ENCODE peak calls at places on chromosomes 7 and 10, in six cellular contexts. T is IMR-90, Y is psoas muscle, N is hepatocyte, R is fibroblast of lung, W is gastrocnemius medialis. C is an unnamed sample. For H3K4me1, the result is how much of the 10 kb centered on the place peaks cover.

GRCh38 chr7:128912281-128912680 is 1.8 kb upstream of the KCP start:
- DNase-seq in T (no peak), Y (no peak), N (no peak), R (no peak), W (no peak), C (no peak)

GRCh38 chr7:2701832-2702593 is 14.0 kb downstream of the AMZ1 start:
- DNase-seq in T (peak), Y (peak), N (no peak), R (no peak), W (peak), C (no peak)

GRCh38 chr7:96310106-96310505 is 11.8 kb downstream of the SLC25A13 start:
- DNase-seq in T (no peak), Y (no peak), N (no peak), R (peak), W (no peak), C (no peak)

GRCh38 chr10:25556457-25556856 is 377.6 kb upstream of the MYO3A start:
- DNase-seq in T (peak), Y (no peak), N (peak), R (peak), W (no peak), C (no peak)

GRCh38 chr7:155463114-155463811 is 5.3 kb downstream of the EN2 start:
- DNase-seq in T (no peak), Y (no peak), N (no peak), R (no peak), W (no peak), C (no peak)

GRCh38 chr7:21256310-21256877 is 171.5 kb upstream of the SP4 start:
- DNase-seq in T (peak), Y (no peak), N (peak), R (peak), W (no peak), C (no peak)

GRCh38 chr10:43816351-43817321 is 168.0 kb upstream of the ZNF32 start:
- DNase-seq in T (peak), Y (no peak), N (peak), R (peak), W (no peak), C (peak)

GRCh38 chr7:16431646-16432424 is 10.5 kb upstream of the CRPPA start:
- DNase-seq in T (no peak), Y (no peak), N (peak), R (no peak), W (no peak), C (peak)

GRCh38 chr7:109246330-109247077 is 676.8 kb downstream of the DNAJB9 start:
- DNase-seq in T (no peak), Y (no peak), N (no peak), R (peak), W (no peak), C (no peak)

GRCh38 chr7:113629244-113629643 is 289.6 kb downstream of the PPP1R3A start:
- DNase-seq in T (peak), Y (no peak), N (no peak), R (peak), W (no peak), C (no peak)

GRCh38 chr10:44827431-44828006 is 83.6 kb upstream of the TMEM72 start:
- DNase-seq in T (no peak), Y (no peak), N (no peak), R (peak), W (no peak), C (peak)

GRCh38 chr10:102398172-102399020 is 2.9 kb downstream of the NFKB2 start:
- DNase-seq in T (no peak), Y (no peak), N (no peak), R (no peak), W (no peak), C (no peak)

GRCh38 chr10:130993612-130994011 is 317.9 kb downstream of the TCERG1L start:
- DNase-seq in T (no peak), Y (no peak), N (no peak), R (no peak), W (no peak), C (no peak)

GRCh38 chr7:137978464-137979237 is 23.2 kb downstream of the CREB3L2 start:
- DNase-seq in T (peak), Y (peak), N (no peak), R (peak), W (peak), C (peak)

GRCh38 chr10:102669206-102670064 is 25.2 kb downstream of the TRIM8 start:
- DNase-seq in T (peak), Y (peak), N (peak), R (peak), W (peak), C (peak)

GRCh38 chr7:76278540-76278939 is 23.9 kb upstream of the HSPB1 start:
- DNase-seq in T (no peak), Y (no peak), N (no peak), R (peak), W (no peak), C (no peak)

GRCh38 chr7:127665922-127666321 is 13.9 kb downstream of the SND1 start:
- DNase-seq in T (no peak), Y (no peak), N (no peak), R (no peak), W (no peak), C (no peak)

GRCh38 chr7:574661-575395 is 55.2 kb upstream of the PDGFA start:
- DNase-seq in T (no peak), Y (no peak), N (no peak), R (no peak), W (no peak), C (no peak)

GRCh38 chr7:16083931-16084330 is 337.4 kb downstream of the CRPPA start:
- DNase-seq in T (peak), Y (no peak), N (no peak), R (peak), W (no peak), C (no peak)

GRCh38 chr7:158001621-158002320 is 585.9 kb downstream of the PTPRN2 start:
- DNase-seq in T (no peak), Y (no peak), N (peak), R (no peak), W (no peak), C (no peak)

GRCh38 chr10:6114758-6115410 is 26.1 kb downstream of the RBM17 start:
- DNase-seq in T (peak), Y (no peak), N (no peak), R (peak), W (no peak), C (no peak)

GRCh38 chr7:42693722-42694121 is 218.1 kb downstream of the C7orf25 start:
- DNase-seq in T (no peak), Y (no peak), N (no peak), R (no peak), W (peak), C (no peak)

GRCh38 chr7:42694894-42695553 is 216.8 kb downstream of the C7orf25 start:
- DNase-seq in T (no peak), Y (no peak), N (peak), R (peak), W (no peak), C (no peak)

GRCh38 chr7:42692609-42693008 is 219.3 kb downstream of the C7orf25 start:
- DNase-seq in T (no peak), Y (no peak), N (peak), R (peak), W (no peak), C (no peak)

GRCh38 chr7:42689626-42690025 is 222.2 kb downstream of the C7orf25 start:
- DNase-seq in T (no peak), Y (no peak), N (no peak), R (no peak), W (no peak), C (no peak)

DNA sequence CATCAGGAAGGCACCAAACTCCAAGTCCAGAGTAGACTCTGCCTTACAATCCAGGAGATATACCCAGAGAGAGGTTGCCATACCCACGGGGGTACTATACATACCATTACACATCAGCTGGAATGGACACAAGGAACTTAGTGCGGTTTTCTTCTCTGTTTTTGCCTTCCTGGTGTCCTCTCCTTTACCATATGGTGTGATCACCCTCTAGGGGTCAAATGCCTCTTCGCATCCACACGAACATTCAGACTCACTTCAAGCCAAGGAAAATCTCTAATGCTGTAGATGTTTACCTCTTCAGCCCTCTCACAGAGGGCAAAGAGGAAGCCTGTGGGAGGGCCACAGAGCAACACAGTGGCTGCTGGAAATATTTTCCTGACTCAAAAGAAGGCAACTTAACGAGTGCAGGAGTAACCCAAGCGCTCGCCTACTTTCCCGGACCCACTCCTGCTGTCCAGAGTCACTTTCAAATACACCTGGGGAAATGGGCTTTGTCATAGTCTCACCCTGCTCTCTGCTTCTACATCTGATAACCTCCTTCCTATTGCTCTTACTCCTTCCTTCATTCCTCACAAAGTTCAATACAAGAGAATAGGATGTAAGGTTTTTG is 220.7 kb downstream of the C7orf25 start:
- DNase-seq in T (peak), Y (no peak), N (peak), R (peak), W (no peak), C (no peak)
- H3K4me3 ChIP-seq in T (no peak), Y (no peak), N (no peak), R (no peak), W (no peak), C (no peak)

GRCh38 chr10:9211228-9211627 is 1156.7 kb downstream of the GATA3 start:
- DNase-seq in T (peak), Y (no peak), N (no peak), R (no peak), W (no peak), C (no peak)
- TF ChIP-seq CTCF in T (peak), Y (peak), N (peak), R (peak), W (no peak), C (no peak)

GRCh38 chr10:46327685-46328084 is 40.9 kb downstream of the ANTXRL start:
- DNase-seq in T (no peak), Y (no peak), N (no peak), R (no peak), W (no peak), C (no peak)
- H3K4me1 ChIP-seq in T (under half), Y (under half), N (under half), R (under half), W (under half), C (under half)

GRCh38 chr7:24908757-24909156 is 71.2 kb downstream of the OSBPL3 start:
- DNase-seq in T (no peak), Y (no peak), N (no peak), R (no peak), W (no peak), C (no peak)

GRCh38 chr7:24905996-24906770 is 73.8 kb downstream of the OSBPL3 start:
- DNase-seq in T (no peak), Y (no peak), N (no peak), R (peak), W (no peak), C (no peak)

GRCh38 chr7:24910551-24911212 is 69.3 kb downstream of the OSBPL3 start:
- DNase-seq in T (no peak), Y (no peak), N (no peak), R (no peak), W (no peak), C (no peak)

GRCh38 chr7:24908166-24908565 is 71.8 kb downstream of the OSBPL3 start:
- DNase-seq in T (no peak), Y (no peak), N (no peak), R (no peak), W (no peak), C (no peak)

DNA sequence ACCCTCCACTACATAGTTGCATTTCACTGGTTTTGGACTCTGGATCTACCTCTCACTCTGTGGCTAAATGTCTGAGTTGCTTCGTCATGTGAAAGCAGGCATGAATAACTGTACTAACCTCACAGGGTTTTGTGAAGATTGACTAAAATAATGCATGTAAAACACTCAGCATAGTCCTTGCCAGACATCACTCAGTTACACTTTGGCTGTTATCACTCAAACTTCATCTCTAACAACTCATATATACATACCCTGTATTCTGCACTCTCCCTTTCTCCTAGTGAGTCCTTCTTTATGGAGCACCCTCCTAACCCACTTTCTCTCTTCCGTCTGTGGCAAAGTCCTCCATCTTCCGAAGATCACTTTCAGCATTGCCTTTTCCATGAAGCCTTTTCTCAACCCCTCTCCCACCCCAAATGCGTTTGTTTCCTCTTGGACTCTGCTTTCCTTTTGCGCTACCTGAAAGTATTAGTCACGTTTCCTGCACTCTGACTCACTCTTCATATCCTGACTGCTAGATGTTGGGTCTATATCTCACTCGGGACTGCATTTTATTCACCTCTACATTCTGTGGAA is 72.6 kb downstream of the OSBPL3 start:
- DNase-seq in T (peak), Y (no peak), N (no peak), R (peak), W (no peak), C (no peak)
- H3K4me3 ChIP-seq in T (no peak), Y (no peak), N (no peak), R (no peak), W (no peak), C (no peak)

GRCh38 chr7:87451187-87451586 is 24.3 kb downstream of the ABCB4 start:
- DNase-seq in T (no peak), Y (no peak), N (no peak), R (no peak), W (no peak), C (no peak)

GRCh38 chr7:87447251-87447650 is 28.2 kb downstream of the ABCB4 start:
- DNase-seq in T (no peak), Y (no peak), N (no peak), R (peak), W (no peak), C (no peak)

GRCh38 chr7:87445897-87446296 is 29.6 kb downstream of the ABCB4 start:
- DNase-seq in T (no peak), Y (no peak), N (no peak), R (no peak), W (no peak), C (peak)

GRCh38 chr7:87450706-87451105 is 24.8 kb downstream of the ABCB4 start:
- DNase-seq in T (no peak), Y (no peak), N (no peak), R (no peak), W (no peak), C (no peak)

DNA sequence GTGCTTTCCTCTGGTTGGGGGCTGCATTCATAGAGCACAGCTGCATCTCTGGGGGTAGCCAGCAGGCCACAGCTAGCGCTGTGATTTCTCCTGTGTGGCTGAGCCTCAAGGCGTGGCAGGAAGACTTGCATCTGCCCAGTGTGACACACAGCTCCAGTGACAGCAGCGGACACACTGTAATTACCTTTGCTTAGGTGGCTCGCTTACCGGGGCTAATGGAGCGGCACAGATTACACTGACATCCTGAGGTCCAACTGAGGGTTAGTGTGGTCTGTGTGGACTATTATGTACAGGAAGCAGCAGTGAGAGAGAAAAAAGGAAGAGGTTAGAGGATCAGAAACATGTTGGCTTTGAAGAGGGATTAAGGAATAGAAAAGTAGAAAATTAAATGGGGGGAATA is 27.1 kb downstream of the ABCB4 start:
- DNase-seq in T (no peak), Y (no peak), N (no peak), R (no peak), W (no peak), C (no peak)
- TF ChIP-seq CTCF in T (no peak), Y (no peak), N (no peak), R (no peak), W (no peak), C (no peak)

GRCh38 chr10:72336259-72337038 is 18.3 kb downstream of the DNAJB12 start:
- DNase-seq in T (no peak), Y (no peak), N (peak), R (peak), W (no peak), C (no peak)
- H3K4me1 ChIP-seq in T (under half), Y (half or more), N (under half), R (under half), W (half or more), C (half or more)

GRCh38 chr7:6502886-6503285 is 48.4 kb downstream of the GRID2IP start:
- DNase-seq in T (no peak), Y (no peak), N (no peak), R (no peak), W (no peak), C (no peak)
- H3K4me3 ChIP-seq in T (no peak), Y (peak), N (peak), R (no peak), W (peak), C (peak)

GRCh38 chr10:61478621-61479312 is 25.6 kb upstream of the TMEM26 start:
- DNase-seq in T (no peak), Y (no peak), N (no peak), R (no peak), W (no peak), C (no peak)
- TF ChIP-seq CTCF in T (no peak), Y (no peak), N (no peak), R (no peak), W (no peak), C (no peak)

GRCh38 chr7:7183833-7184463 is 1.6 kb downstream of the C1GALT1 start:
- DNase-seq in T (no peak), Y (no peak), N (no peak), R (peak), W (no peak), C (no peak)
- H3K4me1 ChIP-seq in T (under half), Y (under half), N (under half), R (under half), W (under half), C (under half)

C was measured in heart right ventricle.